ENCODE peak calls at places on chromosomes 16 and 17, in four cellular contexts. K is K562, F is HCT116, H is HepG2. E is an unnamed sample.

GRCh38 chr17:82866521-82867214 is 26.8 kb upstream of the ZNF750 start:
- DNase-seq in K (peak; percentile 15), F (no peak), H (no peak), E (no peak)

GRCh38 chr16:21339927-21340326 is 61.8 kb upstream of the CRYM start:
- DNase-seq in K (no peak), F (no peak), H (no peak), E (no peak)

GRCh38 chr17:78032166-78032565 is 73.7 kb downstream of the TNRC6C start:
- DNase-seq in K (peak; percentile 64), F (no peak), H (no peak), E (no peak)

GRCh38 chr16:81493755-81494433 is 49.3 kb downstream of the CMIP start:
- DNase-seq in K (peak; percentile 85), F (peak; percentile 83), H (peak; percentile 57), E (peak; percentile 55)

GRCh38 chr17:6910987-6911603 is 79.6 kb upstream of the TEKT1 start:
- DNase-seq in K (peak; percentile 46), F (peak; percentile 29), H (peak; percentile 23), E (peak; percentile 33)

GRCh38 chr16:22132801-22133200 is 29.5 kb upstream of the SDR42E2 start:
- DNase-seq in K (no peak), F (no peak), H (no peak), E (no peak)

GRCh38 chr16:752008-752315 is 8.6 kb upstream of the MSLN start:
- DNase-seq in K (no peak), F (no peak), H (no peak), E (no peak)

GRCh38 chr16:53881371-53881770 is 177.4 kb downstream of the FTO start:
- DNase-seq in K (peak; percentile 7), F (peak; percentile 44), H (peak; percentile 87), E (peak; percentile 51)

GRCh38 chr17:9729034-9729650 is 62.2 kb downstream of the DHRS7C start:
- DNase-seq in K (peak; percentile 43), F (peak; percentile 23), H (peak; percentile 47), E (peak; percentile 55)

GRCh38 chr16:69567031-69567680 is 1.4 kb downstream of the NFAT5 start:
- DNase-seq in K (peak; percentile 44), F (no peak), H (peak; percentile 55), E (no peak)

GRCh38 chr16:54282202-54282922 is 4.2 kb downstream of the IRX3 start:
- DNase-seq in K (peak; percentile 51), F (peak; percentile 15), H (no peak), E (no peak)

GRCh38 chr17:31488982-31489294 is 97.5 kb downstream of the RAB11FIP4 start:
- DNase-seq in K (no peak), F (no peak), H (no peak), E (no peak)

GRCh38 chr16:49859139-49859947 is 3.4 kb upstream of the ZNF423 start:
- DNase-seq in K (peak; percentile 39), F (no peak), H (no peak), E (no peak)

GRCh38 chr17:43733956-43734355 is 24.6 kb downstream of the SOST start:
- DNase-seq in K (no peak), F (no peak), H (no peak), E (no peak)

GRCh38 chr17:82399030-82399429 is 19.1 kb upstream of the HEXD start:
- DNase-seq in K (no peak), F (no peak), H (no peak), E (no peak)

GRCh38 chr17:74646231-74646630 is 22.7 kb upstream of the CD300E start:
- DNase-seq in K (peak; percentile 9), F (peak; percentile 54), H (peak; percentile 13), E (peak; percentile 12)

GRCh38 chr17:77385750-77386501 is 245.2 kb downstream of the SEC14L1 start:
- DNase-seq in K (peak; percentile 47), F (no peak), H (no peak), E (no peak)

GRCh38 chr16:69709456-69710084 is 16.8 kb downstream of the NQO1 start:
- DNase-seq in K (peak; percentile 74), F (peak; percentile 52), H (peak; percentile 81), E (no peak)

GRCh38 chr17:45093444-45094110 is 32.5 kb downstream of the NMT1 start:
- DNase-seq in K (no peak), F (no peak), H (no peak), E (no peak)

GRCh38 chr17:45096926-45097325 is 35.4 kb downstream of the PLCD3 start:
- DNase-seq in K (no peak), F (no peak), H (no peak), E (no peak)

GRCh38 chr17:45098869-45099616 is 33.3 kb downstream of the PLCD3 start:
- DNase-seq in K (peak; percentile 87), F (peak; percentile 51), H (peak; percentile 85), E (peak; percentile 36)

GRCh38 chr17:45098081-45098868 is 34.0 kb downstream of the PLCD3 start:
- DNase-seq in K (no peak), F (no peak), H (no peak), E (no peak)

GRCh38 chr17:45096141-45096540 is 35.0 kb downstream of the NMT1 start:
- DNase-seq in K (peak; percentile 40), F (peak; percentile 13), H (peak; percentile 41), E (no peak)
- TF ChIP-seq TCF7L2 in K (no peak), F (no peak), H (no peak), E (no peak)

GRCh38 chr17:67526700-67527099 is 149.6 kb downstream of the PITPNC1 start:
- DNase-seq in K (no peak), F (no peak), H (no peak), E (no peak)

GRCh38 chr17:67534941-67535340 is 157.9 kb downstream of the PITPNC1 start:
- DNase-seq in K (no peak), F (no peak), H (no peak), E (no peak)

GRCh38 chr17:67528751-67529436 is 151.8 kb downstream of the PITPNC1 start:
- DNase-seq in K (no peak), F (peak; percentile 84), H (peak; percentile 92), E (peak; percentile 13)

GRCh38 chr17:67532326-67532871 is 155.3 kb downstream of the PITPNC1 start:
- DNase-seq in K (no peak), F (no peak), H (no peak), E (no peak)

GRCh38 chr17:67531291-67531690 is 154.2 kb downstream of the PITPNC1 start:
- DNase-seq in K (no peak), F (no peak), H (no peak), E (no peak)
- H3K9me3 ChIP-seq in K (no peaks in the 10 kb centered on the region), F (no peaks in the 10 kb centered on the region), H (no peaks in the 10 kb centered on the region), E (no peaks in the 10 kb centered on the region)

GRCh38 chr16:16867994-16868393 is 489.1 kb downstream of the NPIPA7 start:
- DNase-seq in K (no peak), F (no peak), H (no peak), E (no peak)
- TF ChIP-seq POLR2AphosphoS5 in K (no peak), F (no peak), H (no peak), E (no peak)

GRCh38 chr17:1229891-1230571 is 40.2 kb upstream of the BHLHA9 start:
- DNase-seq in K (no peak), F (no peak), H (no peak), E (no peak)
- TF ChIP-seq TCF7L2 in K (no peak), F (no peak), H (no peak), E (no peak)

E was measured in Panc1.